ENCODE peak calls at places on chromosomes 6 and 20, in ten cellular contexts. A, K, F, R, E, C, T, I, M and Z are unnamed samples.

GRCh38 chr6:125101656-125102055 is 51.9 kb upstream of the TPD52L1 start:
- DNase-seq in I (no peak), C (no peak), K (no peak), T (no peak), A (no peak), M (no peak), R (no peak), E (no peak), F (no peak), Z (no peak)

GRCh38 chr6:11772109-11772830 is 6.3 kb downstream of the ADTRP start:
- DNase-seq in E (no peak), I (no peak), R (no peak), K (no peak), T (no peak), F (peak; percentile 69), A (peak; percentile 77), M (no peak), C (no peak), Z (no peak)

GRCh38 chr6:56510984-56511531 is 131.6 kb downstream of the DST start:
- DNase-seq in E (no peak), C (peak; percentile 57), R (no peak), F (peak; percentile 54), A (no peak), I (no peak), K (no peak), T (no peak), M (no peak), Z (no peak)

GRCh38 chr6:13733178-13733851 is 21.7 kb upstream of the RANBP9 start:
- DNase-seq in F (peak; percentile 64), E (no peak), C (peak; percentile 68), A (peak; percentile 26), T (peak; percentile 28), I (peak; percentile 88), K (no peak), M (peak; percentile 90), R (no peak), Z (peak; percentile 59)

GRCh38 chr20:60993647-60994046 is 258.4 kb upstream of the CDH4 start:
- DNase-seq in R (no peak), E (no peak), A (peak; percentile 33), K (no peak), C (no peak), M (no peak), T (peak; percentile 16), F (peak; percentile 19), I (no peak), Z (no peak)

GRCh38 chr6:150435832-150436231 is 67.0 kb downstream of the IYD start:
- DNase-seq in K (no peak), F (no peak), I (no peak), A (no peak), T (no peak), E (no peak), M (no peak), R (no peak), C (no peak), Z (no peak)

GRCh38 chr6:22906091-22906549 is 336.8 kb downstream of the HDGFL1 start:
- DNase-seq in T (peak; percentile 21), F (peak; percentile 44), R (no peak), A (peak; percentile 28), C (no peak), K (no peak), I (no peak), E (no peak), M (no peak), Z (no peak)

GRCh38 chr20:20215976-20216727 is 151.8 kb upstream of the INSM1 start:
- DNase-seq in M (peak; percentile 58), A (no peak), K (no peak), R (no peak), F (no peak), I (no peak), T (no peak), C (no peak), E (peak; percentile 38), Z (no peak)

GRCh38 chr6:137919512-137919823 is 52.4 kb downstream of the TNFAIP3 start:
- DNase-seq in I (no peak), C (no peak), A (no peak), F (no peak), R (no peak), E (no peak), T (no peak), K (no peak), M (no peak), Z (no peak)

GRCh38 chr6:122116912-122117663 is 282.4 kb upstream of the HSF2 start:
- DNase-seq in M (no peak), T (no peak), F (no peak), E (no peak), C (no peak), R (no peak), I (no peak), A (no peak), K (no peak), Z (no peak)

GRCh38 chr20:39876974-39877615 is 811.9 kb downstream of the MAFB start:
- DNase-seq in F (peak; percentile 15), C (no peak), T (no peak), M (no peak), R (no peak), I (no peak), K (no peak), E (no peak), A (no peak), Z (no peak)

GRCh38 chr20:22403860-22404608 is 180.3 kb downstream of the FOXA2 start:
- DNase-seq in T (no peak), M (no peak), I (no peak), A (peak; percentile 92), C (no peak), F (peak; percentile 23), E (no peak), K (no peak), R (no peak), Z (no peak)

GRCh38 chr6:10051283-10051682 is 363.6 kb downstream of the TFAP2A start:
- DNase-seq in K (no peak), I (no peak), A (no peak), F (no peak), R (no peak), T (no peak), E (no peak), C (no peak), M (no peak), Z (no peak)